ENCODE peak calls at places on chromosomes 16 and 17, in seven cellular contexts. One of them, this sample, is unnamed.

GRCh38 chr17:11996722-11997146 is 541 bp downstream of the ZNF18 start:
- DNase-seq in tibial artery: peak; percentile 71
- DNase-seq in upper lobe of right lung: no peak
- DNase-seq in osteocyte: no peak
- DNase-seq in AG09319: no peak
- DNase-seq in PC-3: peak; percentile 55
- DNase-seq in AG04450: no peak
- DNase-seq in this sample: no peak

GRCh38 chr16:66523861-66524354 is 26.0 kb downstream of the TK2 start:
- DNase-seq in upper lobe of right lung: no peak
- DNase-seq in osteocyte: no peak
- DNase-seq in AG09319: no peak
- DNase-seq in PC-3: no peak
- DNase-seq in AG04450: no peak
- DNase-seq in tibial artery: no peak
- DNase-seq in this sample: no peak

GRCh38 chr17:51683291-51683690 is 422.9 kb downstream of the UTP18 start:
- DNase-seq in AG04450: no peak
- DNase-seq in upper lobe of right lung: no peak
- DNase-seq in tibial artery: no peak
- DNase-seq in osteocyte: no peak
- DNase-seq in PC-3: no peak
- DNase-seq in AG09319: no peak
- DNase-seq in this sample: no peak

GRCh38 chr17:66830451-66830850 is 4.5 kb upstream of the CACNG5 start:
- DNase-seq in AG04450: no peak
- DNase-seq in AG09319: no peak
- DNase-seq in PC-3: no peak
- DNase-seq in tibial artery: peak; percentile 11
- DNase-seq in osteocyte: no peak
- DNase-seq in upper lobe of right lung: no peak
- DNase-seq in this sample: no peak

GRCh38 chr16:1800703-1801102 is 7.2 kb upstream of the IGFALS start:
- DNase-seq in osteocyte: no peak
- DNase-seq in AG04450: no peak
- DNase-seq in tibial artery: no peak
- DNase-seq in PC-3: no peak
- DNase-seq in AG09319: no peak
- DNase-seq in upper lobe of right lung: no peak
- DNase-seq in this sample: no peak

GRCh38 chr17:79503440-79503839 is 107.4 kb downstream of the RBFOX3 start:
- DNase-seq in tibial artery: no peak
- DNase-seq in PC-3: no peak
- DNase-seq in AG09319: no peak
- DNase-seq in AG04450: no peak
- DNase-seq in upper lobe of right lung: no peak
- DNase-seq in osteocyte: no peak
- DNase-seq in this sample: no peak

GRCh38 chr16:81500833-81501521 is 56.4 kb downstream of the CMIP start:
- DNase-seq in AG04450: no peak
- DNase-seq in osteocyte: no peak
- DNase-seq in tibial artery: peak; percentile 81
- DNase-seq in PC-3: peak; percentile 95
- DNase-seq in upper lobe of right lung: no peak
- DNase-seq in AG09319: no peak
- DNase-seq in this sample: no peak

GRCh38 chr16:81586421-81586820 is 141.8 kb downstream of the CMIP start:
- DNase-seq in PC-3: peak; percentile 74
- DNase-seq in upper lobe of right lung: no peak
- DNase-seq in tibial artery: no peak
- DNase-seq in osteocyte: no peak
- DNase-seq in AG04450: no peak
- DNase-seq in AG09319: no peak
- DNase-seq in this sample: no peak

GRCh38 chr16:89922477-89922883 is 662 bp upstream of the TUBB3 start:
- DNase-seq in tibial artery: peak; percentile 86
- DNase-seq in AG04450: peak; percentile 72
- DNase-seq in AG09319: peak; percentile 82
- DNase-seq in osteocyte: peak; percentile 94
- DNase-seq in upper lobe of right lung: peak; percentile 80
- DNase-seq in PC-3: peak; percentile 84
- DNase-seq in this sample: peak; percentile 72

GRCh38 chr16:89269805-89270665 is 52.5 kb downstream of the ZNF778 start:
- DNase-seq in tibial artery: no peak
- DNase-seq in AG04450: no peak
- DNase-seq in upper lobe of right lung: no peak
- DNase-seq in AG09319: no peak
- DNase-seq in PC-3: peak; percentile 86
- DNase-seq in osteocyte: no peak
- DNase-seq in this sample: no peak

GRCh38 chr17:65103896-65104295 is 33.3 kb upstream of the RGS9 start:
- DNase-seq in osteocyte: no peak
- DNase-seq in upper lobe of right lung: no peak
- DNase-seq in AG09319: no peak
- DNase-seq in tibial artery: no peak
- DNase-seq in PC-3: peak; percentile 93
- DNase-seq in AG04450: no peak
- DNase-seq in this sample: no peak

GRCh38 chr16:57115504-57116182 is 23.3 kb downstream of the CPNE2 start:
- DNase-seq in osteocyte: no peak
- DNase-seq in AG04450: no peak
- DNase-seq in tibial artery: peak; percentile 70
- DNase-seq in upper lobe of right lung: no peak
- DNase-seq in AG09319: no peak
- DNase-seq in PC-3: no peak
- DNase-seq in this sample: peak; percentile 25

GRCh38 chr17:6711081-6711674 is 2.0 kb downstream of the SLC13A5 start:
- DNase-seq in tibial artery: no peak
- DNase-seq in AG04450: no peak
- DNase-seq in PC-3: no peak
- DNase-seq in osteocyte: peak; percentile 81
- DNase-seq in AG09319: no peak
- DNase-seq in upper lobe of right lung: peak; percentile 57
- DNase-seq in this sample: no peak

GRCh38 chr17:43784628-43785101 is 4.4 kb downstream of the CFAP97D1 start:
- DNase-seq in AG04450: no peak
- DNase-seq in upper lobe of right lung: no peak
- DNase-seq in osteocyte: no peak
- DNase-seq in tibial artery: no peak
- DNase-seq in AG09319: no peak
- DNase-seq in PC-3: peak; percentile 46
- DNase-seq in this sample: no peak

GRCh38 chr17:2094891-2095535 is 40.1 kb downstream of the HIC1 start:
- DNase-seq in tibial artery: peak; percentile 86
- DNase-seq in upper lobe of right lung: peak; percentile 84
- DNase-seq in AG09319: no peak
- DNase-seq in PC-3: peak; percentile 10
- DNase-seq in osteocyte: no peak
- DNase-seq in AG04450: no peak
- DNase-seq in this sample: no peak

GRCh38 chr17:43699438-43699756 is 37.7 kb upstream of the MEOX1 start:
- DNase-seq in tibial artery: peak; percentile 73
- DNase-seq in AG09319: no peak
- DNase-seq in upper lobe of right lung: no peak
- DNase-seq in PC-3: no peak
- DNase-seq in osteocyte: no peak
- DNase-seq in AG04450: no peak
- DNase-seq in this sample: no peak

GRCh38 chr17:39027037-39027436 is 59.8 kb upstream of the FBXO47 start:
- DNase-seq in AG04450: no peak
- DNase-seq in upper lobe of right lung: peak; percentile 83
- DNase-seq in PC-3: peak; percentile 39
- DNase-seq in AG09319: no peak
- DNase-seq in tibial artery: peak; percentile 76
- DNase-seq in osteocyte: no peak
- DNase-seq in this sample: peak; percentile 58

GRCh38 chr16:35510701-35511100 is 2051.3 kb downstream of the TP53TG3F start:
- DNase-seq in upper lobe of right lung: no peak
- DNase-seq in PC-3: no peak
- DNase-seq in AG09319: no peak
- DNase-seq in osteocyte: no peak
- DNase-seq in tibial artery: no peak
- DNase-seq in AG04450: no peak
- DNase-seq in this sample: no peak

GRCh38 chr17:55144518-55144917 is 120.2 kb upstream of the HLF start:
- DNase-seq in AG04450: no peak
- DNase-seq in osteocyte: no peak
- DNase-seq in PC-3: no peak
- DNase-seq in AG09319: no peak
- DNase-seq in upper lobe of right lung: no peak
- DNase-seq in tibial artery: no peak
- DNase-seq in this sample: no peak

GRCh38 chr17:28816540-28816939 is 26.1 kb downstream of the FAM222B start:
- DNase-seq in osteocyte: no peak
- DNase-seq in AG09319: no peak
- DNase-seq in PC-3: no peak
- DNase-seq in upper lobe of right lung: no peak
- DNase-seq in tibial artery: no peak
- DNase-seq in AG04450: no peak
- DNase-seq in this sample: no peak

GRCh38 chr16:29810699-29811169 is 1.3 kb upstream of the PRRT2 start:
- DNase-seq in AG09319: no peak
- DNase-seq in tibial artery: peak; percentile 71
- DNase-seq in osteocyte: no peak
- DNase-seq in PC-3: no peak
- DNase-seq in AG04450: no peak
- DNase-seq in upper lobe of right lung: no peak
- DNase-seq in this sample: peak; percentile 26

GRCh38 chr16:86261379-86261778 is 248.9 kb upstream of the FOXF1 start:
- DNase-seq in AG09319: no peak
- DNase-seq in AG04450: no peak
- DNase-seq in tibial artery: no peak
- DNase-seq in osteocyte: no peak
- DNase-seq in upper lobe of right lung: no peak
- DNase-seq in PC-3: peak; percentile 18
- DNase-seq in this sample: no peak

GRCh38 chr17:41705271-41705991 is 6.7 kb upstream of the GAST start:
- DNase-seq in upper lobe of right lung: no peak
- DNase-seq in AG09319: no peak
- DNase-seq in osteocyte: no peak
- DNase-seq in AG04450: no peak
- DNase-seq in tibial artery: no peak
- DNase-seq in PC-3: no peak
- DNase-seq in this sample: no peak

GRCh38 chr16:17050468-17050867 is 420.3 kb downstream of the XYLT1 start:
- DNase-seq in AG09319: no peak
- DNase-seq in PC-3: no peak
- DNase-seq in AG04450: no peak
- DNase-seq in osteocyte: no peak
- DNase-seq in upper lobe of right lung: no peak
- DNase-seq in tibial artery: no peak
- DNase-seq in this sample: no peak

GRCh38 chr16:17058471-17058870 is 412.3 kb downstream of the XYLT1 start:
- DNase-seq in upper lobe of right lung: no peak
- DNase-seq in osteocyte: no peak
- DNase-seq in AG09319: no peak
- DNase-seq in tibial artery: no peak
- DNase-seq in AG04450: no peak
- DNase-seq in PC-3: no peak
- DNase-seq in this sample: no peak

GRCh38 chr16:17056666-17057065 is 414.1 kb downstream of the XYLT1 start:
- DNase-seq in PC-3: no peak
- DNase-seq in osteocyte: no peak
- DNase-seq in upper lobe of right lung: no peak
- DNase-seq in AG04450: no peak
- DNase-seq in tibial artery: no peak
- DNase-seq in AG09319: no peak
- DNase-seq in this sample: no peak

GRCh38 chr16:17053536-17054160 is 417.1 kb downstream of the XYLT1 start:
- DNase-seq in osteocyte: no peak
- DNase-seq in AG09319: no peak
- DNase-seq in AG04450: no peak
- DNase-seq in upper lobe of right lung: no peak
- DNase-seq in tibial artery: no peak
- DNase-seq in PC-3: no peak
- DNase-seq in this sample: no peak
- TF ChIP-seq CTCF in osteocyte: no peak
- TF ChIP-seq CTCF in AG09319: no peak
- TF ChIP-seq CTCF in AG04450: no peak
- TF ChIP-seq CTCF in upper lobe of right lung: no peak
- TF ChIP-seq CTCF in tibial artery: no peak
- TF ChIP-seq CTCF in PC-3: no peak
- TF ChIP-seq CTCF in this sample: no peak

DNA sequence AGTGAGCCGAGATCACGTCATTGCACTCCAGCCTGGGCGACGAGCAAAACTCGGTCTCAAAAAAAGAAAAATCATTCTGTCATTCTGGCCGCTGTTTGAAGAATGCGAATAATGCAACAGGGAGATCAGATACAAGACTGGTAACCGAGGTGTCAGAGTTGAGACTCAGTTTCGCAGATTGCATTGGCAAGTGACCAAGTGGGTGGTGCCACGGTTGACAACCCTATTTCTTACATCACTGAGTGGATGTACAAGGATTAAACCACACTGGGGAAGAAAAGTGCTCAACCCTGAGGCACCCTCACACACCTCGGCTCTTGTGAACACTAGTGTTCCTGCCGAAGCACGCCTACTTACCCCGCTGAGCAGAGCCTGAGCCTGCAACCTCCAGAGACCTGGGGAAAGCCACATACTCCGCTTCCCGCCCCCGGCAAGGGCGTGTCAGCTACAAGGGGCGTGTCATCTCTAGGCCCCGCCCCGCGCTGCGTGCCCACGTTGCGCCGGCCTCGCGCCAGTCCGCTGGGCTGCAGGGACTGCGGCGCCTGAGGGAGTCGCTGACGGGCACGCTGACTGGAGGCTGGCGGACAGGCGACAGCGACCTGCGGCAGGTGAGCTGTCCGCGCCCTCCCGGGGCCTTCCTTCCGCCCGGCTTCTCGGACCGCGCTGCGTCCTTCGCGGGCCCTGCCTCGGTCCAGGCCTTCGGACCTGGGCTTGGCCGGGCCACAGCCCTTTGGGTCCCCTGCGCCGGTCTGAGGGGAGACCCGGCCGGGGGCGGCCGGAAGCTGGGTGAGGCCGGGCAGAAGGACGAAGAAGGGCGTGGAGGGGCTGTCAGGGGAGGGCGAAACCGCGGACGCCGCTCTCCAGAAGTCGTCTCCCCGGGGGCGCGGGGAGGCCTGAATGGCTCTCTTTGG is at the start of gene HMOX2:
- DNase-seq in upper lobe of right lung: peak; percentile 97
- DNase-seq in AG04450: no peak
- DNase-seq in osteocyte: peak; percentile 97
- DNase-seq in tibial artery: peak; percentile 96
- DNase-seq in AG09319: peak; percentile 77
- DNase-seq in PC-3: peak; percentile 93
- DNase-seq in this sample: peak; percentile 91
- TF ChIP-seq CTCF in upper lobe of right lung: peak; percentile 59
- TF ChIP-seq CTCF in AG04450: peak; percentile 43
- TF ChIP-seq CTCF in osteocyte: peak; percentile 51
- TF ChIP-seq CTCF in tibial artery: peak; percentile 37
- TF ChIP-seq CTCF in AG09319: peak; percentile 30
- TF ChIP-seq CTCF in PC-3: peak; percentile 28
- TF ChIP-seq CTCF in this sample: peak; percentile 18

GRCh38 chr16:62711797-62712196 is 675.6 kb upstream of the CDH8 start:
- DNase-seq in tibial artery: no peak
- DNase-seq in upper lobe of right lung: no peak
- DNase-seq in AG09319: no peak
- DNase-seq in PC-3: no peak
- DNase-seq in osteocyte: no peak
- DNase-seq in AG04450: no peak
- DNase-seq in this sample: no peak
- TF ChIP-seq CTCF in tibial artery: no peak
- TF ChIP-seq CTCF in upper lobe of right lung: no peak
- TF ChIP-seq CTCF in AG09319: no peak
- TF ChIP-seq CTCF in PC-3: no peak
- TF ChIP-seq CTCF in osteocyte: no peak
- TF ChIP-seq CTCF in AG04450: no peak
- TF ChIP-seq CTCF in this sample: no peak

GRCh38 chr17:81912441-81913309 is 1.5 kb upstream of the PCYT2 start:
- DNase-seq in tibial artery: no peak
- DNase-seq in osteocyte: no peak
- DNase-seq in AG09319: no peak
- DNase-seq in PC-3: peak; percentile 90
- DNase-seq in AG04450: no peak
- DNase-seq in upper lobe of right lung: no peak
- DNase-seq in this sample: no peak
- TF ChIP-seq CTCF in tibial artery: no peak
- TF ChIP-seq CTCF in osteocyte: no peak
- TF ChIP-seq CTCF in AG09319: no peak
- TF ChIP-seq CTCF in PC-3: peak; percentile 37
- TF ChIP-seq CTCF in AG04450: no peak
- TF ChIP-seq CTCF in upper lobe of right lung: no peak
- TF ChIP-seq CTCF in this sample: no peak